ENCODE peak calls at places on chromosomes 6 and 20, in eight cellular contexts. I is AG09309, M is psoas muscle, T is GM06990, R is left lung, S is thoracic aorta, D is hepatocyte, Z is lung. B is an unnamed sample.
A peak's percentile ranks its signal among the peaks of the same experiment; 100 is the strongest.

GRCh38 chr20:8860011-8860495 is 208.8 kb upstream of the PLCB4 start:
- DNase-seq in I (peak; percentile 70), M (no peak), T (no peak), R (no peak), S (no peak), D (no peak), Z (no peak), B (peak; percentile 73)

GRCh38 chr6:92888316-92888715 is 531.0 kb downstream of the EPHA7 start:
- DNase-seq in I (no peak), M (no peak), T (no peak), R (no peak), S (no peak), D (no peak), Z (no peak), B (no peak)

GRCh38 chr6:158049055-158050028 is 67.7 kb downstream of the SYNJ2 start:
- DNase-seq in I (no peak), M (peak; percentile 39), T (no peak), R (no peak), S (no peak), D (peak; percentile 29), Z (no peak), B (no peak)

GRCh38 chr6:15970517-15970916 is 158.4 kb upstream of the MYLIP start:
- DNase-seq in I (no peak), M (no peak), T (no peak), R (no peak), S (no peak), D (no peak), Z (no peak), B (no peak)

GRCh38 chr6:111474106-111474505 is 8.9 kb downstream of the REV3L start:
- DNase-seq in I (no peak), M (no peak), T (no peak), R (no peak), S (no peak), D (no peak), Z (no peak), B (no peak)

GRCh38 chr6:29953001-29953436 is 10.7 kb downstream of the HLA-A start:
- DNase-seq in I (peak; percentile 61), M (peak; percentile 75), T (no peak), R (no peak), S (no peak), D (peak; percentile 23), Z (no peak), B (no peak)

GRCh38 chr6:132252113-132252512 is 149.2 kb downstream of the MOXD1 start:
- DNase-seq in I (no peak), M (no peak), T (no peak), R (no peak), S (no peak), D (no peak), Z (no peak), B (no peak)

GRCh38 chr6:50720623-50721022 is 7.3 kb downstream of the TFAP2D start:
- DNase-seq in I (no peak), M (no peak), T (no peak), R (no peak), S (no peak), D (peak; percentile 40), Z (no peak), B (no peak)

GRCh38 chr6:148445620-148446019 is 103.0 kb downstream of the SASH1 start:
- DNase-seq in I (no peak), M (no peak), T (no peak), R (no peak), S (no peak), D (no peak), Z (no peak), B (no peak)

GRCh38 chr6:167806061-167806700 is 20.5 kb upstream of the AFDN start:
- DNase-seq in I (no peak), M (no peak), T (no peak), R (no peak), S (no peak), D (peak; percentile 80), Z (no peak), B (no peak)

GRCh38 chr20:58752565-58752964 is 60.0 kb downstream of the NPEPL1 start:
- DNase-seq in I (no peak), M (no peak), T (no peak), R (no peak), S (no peak), D (no peak), Z (peak; percentile 20), B (no peak)

GRCh38 chr6:156718647-156719394 is 58.4 kb upstream of the ARID1B start:
- DNase-seq in I (peak; percentile 76), M (peak; percentile 87), T (no peak), R (no peak), S (peak; percentile 37), D (peak; percentile 71), Z (no peak), B (no peak)

GRCh38 chr20:9417665-9418064 is 96.7 kb upstream of the LAMP5 start:
- DNase-seq in I (no peak), M (no peak), T (no peak), R (no peak), S (no peak), D (no peak), Z (no peak), B (no peak)

GRCh38 chr20:64055396-64055892 is 6.0 kb upstream of the SOX18 start:
- DNase-seq in I (no peak), M (no peak), T (no peak), R (no peak), S (no peak), D (no peak), Z (no peak), B (no peak)

GRCh38 chr6:108559884-108560462 is 744 bp upstream of the FOXO3 start:
- DNase-seq in I (no peak), M (peak; percentile 90), T (no peak), R (peak; percentile 63), S (peak; percentile 43), D (peak; percentile 81), Z (peak; percentile 65), B (no peak)

GRCh38 chr6:102417368-102417767 is 1023.9 kb downstream of the GRIK2 start:
- DNase-seq in I (no peak), M (no peak), T (no peak), R (no peak), S (no peak), D (no peak), Z (no peak), B (no peak)

GRCh38 chr20:25750765-25751696 is 54.4 kb upstream of the ZNF337 start:
- DNase-seq in I (no peak), M (peak; percentile 72), T (peak; percentile 46), R (peak; percentile 59), S (no peak), D (no peak), Z (peak; percentile 68), B (peak; percentile 12)

GRCh38 chr6:20115269-20116005 is 96.8 kb downstream of the MBOAT1 start:
- DNase-seq in I (no peak), M (no peak), T (no peak), R (no peak), S (no peak), D (no peak), Z (no peak), B (no peak)

GRCh38 chr6:14046476-14047068 is 71.0 kb upstream of the CD83 start:
- DNase-seq in I (no peak), M (no peak), T (no peak), R (no peak), S (no peak), D (peak; percentile 80), Z (peak; percentile 49), B (no peak)

GRCh38 chr6:138963531-138963930 is 24.5 kb downstream of the REPS1 start:
- DNase-seq in I (no peak), M (no peak), T (no peak), R (no peak), S (no peak), D (no peak), Z (no peak), B (no peak)

GRCh38 chr6:6610031-6610591 is 21.6 kb downstream of the LY86 start:
- DNase-seq in I (no peak), M (no peak), T (peak; percentile 73), R (no peak), S (no peak), D (no peak), Z (no peak), B (no peak)

GRCh38 chr6:86937219-86938079 is at the start of gene HTR1E:
- DNase-seq in I (no peak), M (peak; percentile 52), T (peak; percentile 13), R (no peak), S (no peak), D (peak; percentile 86), Z (peak; percentile 29), B (no peak)

GRCh38 chr6:143742070-143742954 is 64.5 kb downstream of the PHACTR2 start:
- DNase-seq in I (no peak), M (peak; percentile 49), T (no peak), R (no peak), S (no peak), D (no peak), Z (no peak), B (no peak)

GRCh38 chr6:118551673-118552063 is 3.6 kb downstream of the PLN start:
- DNase-seq in I (peak; percentile 45), M (no peak), T (no peak), R (no peak), S (no peak), D (no peak), Z (no peak), B (no peak)

DNA sequence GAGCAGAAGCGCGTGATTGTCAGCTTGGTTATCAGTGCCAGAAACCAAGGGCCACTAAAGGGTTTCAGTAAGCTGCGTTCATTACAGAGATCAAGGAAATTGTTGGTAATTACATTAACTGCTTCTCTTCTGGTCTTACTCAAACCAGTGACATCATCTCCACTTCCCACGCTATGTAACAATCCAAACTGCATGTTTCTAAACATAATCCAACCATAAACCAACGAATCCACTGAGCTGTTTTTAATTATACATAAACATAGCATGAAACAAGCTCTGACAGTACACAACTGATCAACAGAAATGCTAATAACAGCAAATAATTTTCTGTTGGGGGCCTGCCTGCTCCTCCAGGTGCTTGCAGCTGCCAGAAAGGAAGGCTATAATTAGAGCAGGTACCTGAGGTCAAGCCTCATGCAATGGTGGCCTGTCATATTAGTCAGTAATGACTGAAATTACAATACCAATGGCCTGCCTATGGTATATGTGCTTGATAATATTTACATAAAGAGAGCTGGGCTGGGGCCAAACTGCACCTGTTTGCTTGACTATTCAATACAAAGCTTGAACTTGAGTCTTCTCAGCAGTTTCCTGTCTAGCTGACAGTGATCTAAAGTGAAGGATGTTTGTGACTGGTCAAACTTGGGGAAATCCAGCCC is 40.1 kb downstream of the ILRUN start:
- DNase-seq in I (peak; percentile 61), M (no peak), T (peak; percentile 81), R (no peak), S (no peak), D (peak; percentile 31), Z (no peak), B (no peak)
- H3K4me3 ChIP-seq in I (peak overlapping the region; percentile 35), M (peak overlapping the region; percentile 61), T (peak overlapping the region; percentile 23), R (peak overlapping the region; percentile 18), S (peak overlapping the region; percentile 63), D (no peak overlapping the region), Z (no peak overlapping the region), B (peak overlapping the region; percentile 41)

GRCh38 chr6:160043784-160044183 is 74.9 kb downstream of the IGF2R start:
- DNase-seq in I (no peak), M (no peak), T (no peak), R (no peak), S (no peak), D (no peak), Z (no peak), B (no peak)
- H3K4me3 ChIP-seq in I (no peak overlapping the region), M (no peak overlapping the region), T (no peak overlapping the region), R (no peak overlapping the region), S (no peak overlapping the region), D (no peak overlapping the region), Z (no peak overlapping the region), B (no peak overlapping the region)

GRCh38 chr6:56040271-56040670 is 164.9 kb upstream of the BMP5 start:
- DNase-seq in I (peak; percentile 39), M (no peak), T (no peak), R (no peak), S (no peak), D (no peak), Z (no peak), B (no peak)
- H3K4me3 ChIP-seq in I (no peak overlapping the region), M (no peak overlapping the region), T (no peak overlapping the region), R (no peak overlapping the region), S (no peak overlapping the region), D (no peak overlapping the region), Z (no peak overlapping the region), B (no peak overlapping the region)

GRCh38 chr20:49711331-49711987 is 2.2 kb downstream of the B4GALT5 start:
- DNase-seq in I (no peak), M (no peak), T (no peak), R (no peak), S (no peak), D (no peak), Z (no peak), B (no peak)
- H3K4me3 ChIP-seq in I (peak overlapping the region; percentile 84), M (peak overlapping the region; percentile 90), T (peak overlapping the region; percentile 75), R (no peak overlapping the region), S (peak overlapping the region; percentile 93), D (peak overlapping the region; percentile 92), Z (no peak overlapping the region), B (peak overlapping the region; percentile 74)

B was measured in HFF-Myc.